ENCODE peak calls at places on chromosomes 16 and 17, in nine cellular contexts. One of them, this sample, is unnamed.

GRCh38 chr16:89038811-89039735 is 54.6 kb upstream of the ACSF3 start:
- DNase-seq in naive B cell: no peak
- DNase-seq in activated T-cell treated with anti-CD3 and anti-CD28 coated beads, Interleukin-2, amount 50 U/mL, for 24 hours: no peak
- DNase-seq in activated CD4-positive, alpha-beta T cell treated with anti-CD3 and anti-CD28 coated beads, Interleukin-2, amount 50 U/mL, for 1 hour: no peak
- DNase-seq in CD8-positive, alpha-beta memory T cell: no peak
- DNase-seq in NCI-H1930: no peak
- DNase-seq in right atrium auricular region: no peak
- DNase-seq in effector CD4-positive, alpha-beta T cell: no peak
- DNase-seq in Daoy: no peak
- DNase-seq in this sample: no peak

GRCh38 chr16:78310990-78311561 is 211.6 kb downstream of the WWOX start:
- DNase-seq in naive B cell: no peak
- DNase-seq in activated T-cell treated with anti-CD3 and anti-CD28 coated beads, Interleukin-2, amount 50 U/mL, for 24 hours: no peak
- DNase-seq in activated CD4-positive, alpha-beta T cell treated with anti-CD3 and anti-CD28 coated beads, Interleukin-2, amount 50 U/mL, for 1 hour: no peak
- DNase-seq in CD8-positive, alpha-beta memory T cell: no peak
- DNase-seq in NCI-H1930: no peak
- DNase-seq in right atrium auricular region: no peak
- DNase-seq in effector CD4-positive, alpha-beta T cell: no peak
- DNase-seq in Daoy: peak; percentile 88
- DNase-seq in this sample: no peak

GRCh38 chr16:64705443-64705842 is 416.4 kb downstream of the CDH11 start:
- DNase-seq in naive B cell: no peak
- DNase-seq in activated T-cell treated with anti-CD3 and anti-CD28 coated beads, Interleukin-2, amount 50 U/mL, for 24 hours: no peak
- DNase-seq in activated CD4-positive, alpha-beta T cell treated with anti-CD3 and anti-CD28 coated beads, Interleukin-2, amount 50 U/mL, for 1 hour: no peak
- DNase-seq in CD8-positive, alpha-beta memory T cell: no peak
- DNase-seq in NCI-H1930: no peak
- DNase-seq in right atrium auricular region: no peak
- DNase-seq in effector CD4-positive, alpha-beta T cell: no peak
- DNase-seq in Daoy: peak; percentile 12
- DNase-seq in this sample: no peak

GRCh38 chr17:19410875-19411291 is at the start of gene RNF112:
- DNase-seq in naive B cell: no peak
- DNase-seq in activated T-cell treated with anti-CD3 and anti-CD28 coated beads, Interleukin-2, amount 50 U/mL, for 24 hours: no peak
- DNase-seq in activated CD4-positive, alpha-beta T cell treated with anti-CD3 and anti-CD28 coated beads, Interleukin-2, amount 50 U/mL, for 1 hour: no peak
- DNase-seq in CD8-positive, alpha-beta memory T cell: no peak
- DNase-seq in NCI-H1930: no peak
- DNase-seq in right atrium auricular region: no peak
- DNase-seq in effector CD4-positive, alpha-beta T cell: no peak
- DNase-seq in Daoy: no peak
- DNase-seq in this sample: no peak

GRCh38 chr16:24525970-24526559 is 13.3 kb upstream of the RBBP6 start:
- DNase-seq in naive B cell: no peak
- DNase-seq in activated T-cell treated with anti-CD3 and anti-CD28 coated beads, Interleukin-2, amount 50 U/mL, for 24 hours: no peak
- DNase-seq in activated CD4-positive, alpha-beta T cell treated with anti-CD3 and anti-CD28 coated beads, Interleukin-2, amount 50 U/mL, for 1 hour: no peak
- DNase-seq in CD8-positive, alpha-beta memory T cell: no peak
- DNase-seq in NCI-H1930: no peak
- DNase-seq in right atrium auricular region: no peak
- DNase-seq in effector CD4-positive, alpha-beta T cell: no peak
- DNase-seq in Daoy: peak; percentile 38
- DNase-seq in this sample: no peak

GRCh38 chr17:31122746-31123145 is 28.0 kb downstream of the NF1 start:
- DNase-seq in naive B cell: no peak
- DNase-seq in activated T-cell treated with anti-CD3 and anti-CD28 coated beads, Interleukin-2, amount 50 U/mL, for 24 hours: no peak
- DNase-seq in activated CD4-positive, alpha-beta T cell treated with anti-CD3 and anti-CD28 coated beads, Interleukin-2, amount 50 U/mL, for 1 hour: no peak
- DNase-seq in CD8-positive, alpha-beta memory T cell: no peak
- DNase-seq in NCI-H1930: no peak
- DNase-seq in right atrium auricular region: no peak
- DNase-seq in effector CD4-positive, alpha-beta T cell: no peak
- DNase-seq in Daoy: no peak
- DNase-seq in this sample: no peak

GRCh38 chr16:55471448-55472097 is 7.4 kb upstream of the MMP2 start:
- DNase-seq in naive B cell: no peak
- DNase-seq in activated T-cell treated with anti-CD3 and anti-CD28 coated beads, Interleukin-2, amount 50 U/mL, for 24 hours: no peak
- DNase-seq in activated CD4-positive, alpha-beta T cell treated with anti-CD3 and anti-CD28 coated beads, Interleukin-2, amount 50 U/mL, for 1 hour: no peak
- DNase-seq in CD8-positive, alpha-beta memory T cell: no peak
- DNase-seq in NCI-H1930: no peak
- DNase-seq in right atrium auricular region: no peak
- DNase-seq in effector CD4-positive, alpha-beta T cell: no peak
- DNase-seq in Daoy: peak; percentile 75
- DNase-seq in this sample: no peak

GRCh38 chr17:65914784-65915342 is 277.1 kb downstream of the CEP112 start:
- DNase-seq in naive B cell: no peak
- DNase-seq in activated T-cell treated with anti-CD3 and anti-CD28 coated beads, Interleukin-2, amount 50 U/mL, for 24 hours: peak; percentile 42
- DNase-seq in activated CD4-positive, alpha-beta T cell treated with anti-CD3 and anti-CD28 coated beads, Interleukin-2, amount 50 U/mL, for 1 hour: no peak
- DNase-seq in CD8-positive, alpha-beta memory T cell: no peak
- DNase-seq in NCI-H1930: no peak
- DNase-seq in right atrium auricular region: no peak
- DNase-seq in effector CD4-positive, alpha-beta T cell: no peak
- DNase-seq in Daoy: peak; percentile 11
- DNase-seq in this sample: peak; percentile 6

GRCh38 chr17:82322526-82323453 is 5.4 kb upstream of the CD7 start:
- DNase-seq in naive B cell: no peak
- DNase-seq in activated T-cell treated with anti-CD3 and anti-CD28 coated beads, Interleukin-2, amount 50 U/mL, for 24 hours: peak; percentile 31
- DNase-seq in activated CD4-positive, alpha-beta T cell treated with anti-CD3 and anti-CD28 coated beads, Interleukin-2, amount 50 U/mL, for 1 hour: no peak
- DNase-seq in CD8-positive, alpha-beta memory T cell: no peak
- DNase-seq in NCI-H1930: no peak
- DNase-seq in right atrium auricular region: no peak
- DNase-seq in effector CD4-positive, alpha-beta T cell: no peak
- DNase-seq in Daoy: no peak
- DNase-seq in this sample: no peak

GRCh38 chr16:10619271-10619849 is 39.0 kb upstream of the EMP2 start:
- DNase-seq in naive B cell: peak; percentile 51
- DNase-seq in activated T-cell treated with anti-CD3 and anti-CD28 coated beads, Interleukin-2, amount 50 U/mL, for 24 hours: no peak
- DNase-seq in activated CD4-positive, alpha-beta T cell treated with anti-CD3 and anti-CD28 coated beads, Interleukin-2, amount 50 U/mL, for 1 hour: no peak
- DNase-seq in CD8-positive, alpha-beta memory T cell: no peak
- DNase-seq in NCI-H1930: no peak
- DNase-seq in right atrium auricular region: no peak
- DNase-seq in effector CD4-positive, alpha-beta T cell: no peak
- DNase-seq in Daoy: no peak
- DNase-seq in this sample: no peak

GRCh38 chr17:59254742-59255141 is 34.4 kb downstream of the GDPD1 start:
- DNase-seq in naive B cell: no peak
- DNase-seq in activated T-cell treated with anti-CD3 and anti-CD28 coated beads, Interleukin-2, amount 50 U/mL, for 24 hours: no peak
- DNase-seq in activated CD4-positive, alpha-beta T cell treated with anti-CD3 and anti-CD28 coated beads, Interleukin-2, amount 50 U/mL, for 1 hour: no peak
- DNase-seq in CD8-positive, alpha-beta memory T cell: no peak
- DNase-seq in NCI-H1930: no peak
- DNase-seq in right atrium auricular region: no peak
- DNase-seq in effector CD4-positive, alpha-beta T cell: no peak
- DNase-seq in Daoy: no peak
- DNase-seq in this sample: no peak

GRCh38 chr17:58337126-58337599 is 8.6 kb upstream of the TSPOAP1 start:
- DNase-seq in naive B cell: peak; percentile 69
- DNase-seq in activated T-cell treated with anti-CD3 and anti-CD28 coated beads, Interleukin-2, amount 50 U/mL, for 24 hours: peak; percentile 73
- DNase-seq in activated CD4-positive, alpha-beta T cell treated with anti-CD3 and anti-CD28 coated beads, Interleukin-2, amount 50 U/mL, for 1 hour: peak; percentile 64
- DNase-seq in CD8-positive, alpha-beta memory T cell: peak; percentile 52
- DNase-seq in NCI-H1930: no peak
- DNase-seq in right atrium auricular region: no peak
- DNase-seq in effector CD4-positive, alpha-beta T cell: no peak
- DNase-seq in Daoy: no peak
- DNase-seq in this sample: peak; percentile 73

GRCh38 chr16:30948087-30948955 is 547 bp upstream of the ORAI3 start:
- DNase-seq in naive B cell: no peak
- DNase-seq in activated T-cell treated with anti-CD3 and anti-CD28 coated beads, Interleukin-2, amount 50 U/mL, for 24 hours: peak; percentile 46
- DNase-seq in activated CD4-positive, alpha-beta T cell treated with anti-CD3 and anti-CD28 coated beads, Interleukin-2, amount 50 U/mL, for 1 hour: no peak
- DNase-seq in CD8-positive, alpha-beta memory T cell: no peak
- DNase-seq in NCI-H1930: peak; percentile 88
- DNase-seq in right atrium auricular region: peak; percentile 97
- DNase-seq in effector CD4-positive, alpha-beta T cell: no peak
- DNase-seq in Daoy: peak; percentile 86
- DNase-seq in this sample: peak; percentile 19